ENCODE peak calls at places on chromosomes 16 and 17, in eight cellular contexts. M is T-helper 2 cell treated with Interferon-gamma antibody and Interleukin-4, amounts not matched to agents 5 μg/mL and 100 μg/mL, for 36 hours; T is kidney epithelial cell; Q is Peyer's patch; V is EH; O is activated T-helper 1 cell treated with Interleukin-2 at 50 U/mL for 16 hours; X is iPS DF 6.9; A is T follicular helper cell. R is an unnamed sample.

GRCh38 chr16:56972403-56972802 is 10.7 kb downstream of the CETP start:
- DNase-seq in M (no peak), T (no peak), Q (no peak), V (no peak), O (no peak), X (no peak), A (no peak), R (no peak)

GRCh38 chr16:3180445-3180878 is 7.5 kb upstream of the OR1F1 start:
- DNase-seq in M (no peak), T (no peak), Q (no peak), V (no peak), O (no peak), X (no peak), A (no peak), R (peak; percentile 27)

GRCh38 chr17:81345211-81346089 is 49.8 kb upstream of the BAHCC1 start:
- DNase-seq in M (peak; percentile 65), T (no peak), Q (peak; percentile 32), V (peak; percentile 92), O (no peak), X (no peak), A (peak; percentile 16), R (peak; percentile 99)

GRCh38 chr17:17117923-17118322 is 75.7 kb downstream of the MPRIP start:
- DNase-seq in M (no peak), T (no peak), Q (no peak), V (no peak), O (no peak), X (no peak), A (no peak), R (peak; percentile 68)

GRCh38 chr17:50219939-50220465 is 18.6 kb upstream of the COL1A1 start:
- DNase-seq in M (no peak), T (no peak), Q (no peak), V (peak; percentile 86), O (no peak), X (no peak), A (no peak), R (peak; percentile 82)

GRCh38 chr16:30637952-30638351 is 12.8 kb upstream of the PRR14 start:
- DNase-seq in M (no peak), T (no peak), Q (no peak), V (peak; percentile 70), O (no peak), X (no peak), A (no peak), R (no peak)

GRCh38 chr17:17681187-17681743 is at the start of gene RAI1:
- DNase-seq in M (peak; percentile 78), T (no peak), Q (peak; percentile 65), V (peak; percentile 89), O (peak; percentile 61), X (no peak), A (peak; percentile 61), R (peak; percentile 98)

GRCh38 chr17:50721194-50722010 is 2.0 kb downstream of the LUC7L3 start:
- DNase-seq in M (no peak), T (no peak), Q (no peak), V (peak; percentile 26), O (no peak), X (no peak), A (no peak), R (no peak)

GRCh38 chr17:50356418-50356817 is 10.5 kb downstream of the XYLT2 start:
- DNase-seq in M (no peak), T (no peak), Q (no peak), V (no peak), O (no peak), X (no peak), A (no peak), R (peak; percentile 60)

GRCh38 chr16:67528222-67528869 is at the start of gene RIPOR1:
- DNase-seq in M (peak; percentile 40), T (no peak), Q (peak; percentile 53), V (peak; percentile 59), O (peak; percentile 28), X (no peak), A (no peak), R (peak; percentile 96)

GRCh38 chr16:86572041-86572521 is 5.5 kb downstream of the FOXC2 start:
- DNase-seq in M (no peak), T (no peak), Q (no peak), V (peak; percentile 68), O (no peak), X (no peak), A (no peak), R (peak; percentile 58)

GRCh38 chr17:45300060-45300751 is 16.6 kb downstream of the MAP3K14 start:
- DNase-seq in M (no peak), T (no peak), Q (no peak), V (no peak), O (no peak), X (no peak), A (no peak), R (no peak)

GRCh38 chr17:42406602-42407288 is 16.3 kb downstream of the CAVIN1 start:
- DNase-seq in M (no peak), T (no peak), Q (no peak), V (peak; percentile 35), O (no peak), X (no peak), A (no peak), R (peak; percentile 79)

GRCh38 chr17:338442-339192 is 14.0 kb downstream of the RPH3AL start:
- DNase-seq in M (no peak), T (no peak), Q (no peak), V (no peak), O (no peak), X (no peak), A (no peak), R (peak; percentile 59)

GRCh38 chr17:42428141-42428944 is 5.3 kb upstream of the CAVIN1 start:
- DNase-seq in M (no peak), T (peak; percentile 94), Q (peak; percentile 66), V (peak; percentile 99), O (no peak), X (no peak), A (no peak), R (peak; percentile 95)

GRCh38 chr16:1791256-1791942 is 2.1 kb downstream of the IGFALS start:
- DNase-seq in M (no peak), T (no peak), Q (no peak), V (no peak), O (no peak), X (no peak), A (no peak), R (peak; percentile 80)

GRCh38 chr17:53090770-53091169 is 732.0 kb upstream of the KIF2B start:
- DNase-seq in M (no peak), T (no peak), Q (no peak), V (no peak), O (no peak), X (no peak), A (no peak), R (no peak)

GRCh38 chr17:2700031-2700490 is 11.5 kb downstream of the CLUH start:
- DNase-seq in M (no peak), T (no peak), Q (no peak), V (no peak), O (no peak), X (no peak), A (no peak), R (peak; percentile 64)

GRCh38 chr16:29230671-29231091 is 175.8 kb downstream of the NPIPB11 start:
- DNase-seq in M (no peak), T (no peak), Q (no peak), V (peak; percentile 52), O (no peak), X (no peak), A (no peak), R (peak; percentile 88)

GRCh38 chr17:67212231-67212630 is 32.8 kb downstream of the HELZ start:
- DNase-seq in M (no peak), T (no peak), Q (no peak), V (peak; percentile 56), O (no peak), X (no peak), A (no peak), R (no peak)

GRCh38 chr16:12024429-12024828 is 47.9 kb downstream of the SNX29 start:
- DNase-seq in M (no peak), T (no peak), Q (no peak), V (no peak), O (no peak), X (no peak), A (no peak), R (no peak)

GRCh38 chr16:11198817-11199216 is 57.2 kb downstream of the SOCS1 start:
- DNase-seq in M (no peak), T (no peak), Q (no peak), V (no peak), O (no peak), X (no peak), A (no peak), R (peak; percentile 38)

GRCh38 chr16:69048328-69049120 is 56.9 kb upstream of the HAS3 start:
- DNase-seq in M (no peak), T (no peak), Q (no peak), V (no peak), O (no peak), X (no peak), A (no peak), R (no peak)

GRCh38 chr17:81951785-81952684 is 5.0 kb upstream of the MYADML2 start:
- DNase-seq in M (no peak), T (no peak), Q (no peak), V (no peak), O (no peak), X (no peak), A (no peak), R (no peak)